ENCODE peak calls at places on chromosomes 3 and 15, in ten cellular contexts. One of them, this sample, is unnamed. For H3K4me1 and H3K36me3, the result is how much of the 10 kb centered on the place peaks cover.

GRCh38 chr3:123584284-123584987 is 417 bp downstream of the HACD2 start:
- DNase-seq in heart left ventricle: peak
- DNase-seq in uterus: peak
- DNase-seq in CD8-positive, alpha-beta T cell: no peak
- DNase-seq in IMR-90: no peak
- DNase-seq in neuronal stem cell: no peak
- DNase-seq in lung: no peak
- DNase-seq in hepatocyte: peak
- DNase-seq in heart right ventricle: peak
- DNase-seq in CD4-positive, CD25-positive, alpha-beta regulatory T cell: no peak
- DNase-seq in this sample: no peak

GRCh38 chr3:81490541-81491288 is 270.7 kb downstream of the GBE1 start:
- DNase-seq in lung: peak
- DNase-seq in CD8-positive, alpha-beta T cell: peak
- DNase-seq in heart left ventricle: peak
- DNase-seq in uterus: peak
- DNase-seq in CD4-positive, CD25-positive, alpha-beta regulatory T cell: peak
- DNase-seq in heart right ventricle: peak
- DNase-seq in hepatocyte: peak
- DNase-seq in IMR-90: peak
- DNase-seq in neuronal stem cell: peak
- DNase-seq in this sample: peak

GRCh38 chr3:73497646-73498406 is 126.9 kb downstream of the PDZRN3 start:
- DNase-seq in IMR-90: no peak
- DNase-seq in neuronal stem cell: no peak
- DNase-seq in hepatocyte: no peak
- DNase-seq in lung: no peak
- DNase-seq in heart right ventricle: no peak
- DNase-seq in heart left ventricle: no peak
- DNase-seq in CD8-positive, alpha-beta T cell: no peak
- DNase-seq in uterus: no peak
- DNase-seq in CD4-positive, CD25-positive, alpha-beta regulatory T cell: no peak
- DNase-seq in this sample: no peak

GRCh38 chr3:144865886-144866285 is 894.3 kb downstream of the DIPK2A start:
- DNase-seq in neuronal stem cell: no peak
- DNase-seq in IMR-90: no peak
- DNase-seq in uterus: no peak
- DNase-seq in CD8-positive, alpha-beta T cell: no peak
- DNase-seq in hepatocyte: no peak
- DNase-seq in heart right ventricle: no peak
- DNase-seq in lung: no peak
- DNase-seq in heart left ventricle: no peak
- DNase-seq in CD4-positive, CD25-positive, alpha-beta regulatory T cell: no peak
- DNase-seq in this sample: no peak

GRCh38 chr15:98515186-98515585 is 133.2 kb upstream of the IGF1R start:
- DNase-seq in hepatocyte: no peak
- DNase-seq in neuronal stem cell: no peak
- DNase-seq in IMR-90: no peak
- DNase-seq in CD8-positive, alpha-beta T cell: no peak
- DNase-seq in uterus: no peak
- DNase-seq in CD4-positive, CD25-positive, alpha-beta regulatory T cell: no peak
- DNase-seq in heart left ventricle: no peak
- DNase-seq in heart right ventricle: no peak
- DNase-seq in lung: peak
- DNase-seq in this sample: no peak

GRCh38 chr3:159655202-159655601 is 333.4 kb upstream of the IL12A start:
- DNase-seq in uterus: no peak
- DNase-seq in CD4-positive, CD25-positive, alpha-beta regulatory T cell: no peak
- DNase-seq in hepatocyte: no peak
- DNase-seq in heart right ventricle: no peak
- DNase-seq in heart left ventricle: no peak
- DNase-seq in neuronal stem cell: no peak
- DNase-seq in IMR-90: no peak
- DNase-seq in CD8-positive, alpha-beta T cell: no peak
- DNase-seq in lung: no peak
- DNase-seq in this sample: no peak

GRCh38 chr15:91549581-91549980 is 303.9 kb upstream of the SLCO3A1 start:
- DNase-seq in uterus: no peak
- DNase-seq in CD8-positive, alpha-beta T cell: no peak
- DNase-seq in hepatocyte: no peak
- DNase-seq in heart left ventricle: no peak
- DNase-seq in lung: no peak
- DNase-seq in heart right ventricle: no peak
- DNase-seq in CD4-positive, CD25-positive, alpha-beta regulatory T cell: no peak
- DNase-seq in neuronal stem cell: no peak
- DNase-seq in IMR-90: no peak
- DNase-seq in this sample: no peak

GRCh38 chr3:118501152-118501551 is 533.5 kb downstream of the IGSF11 start:
- DNase-seq in CD8-positive, alpha-beta T cell: no peak
- DNase-seq in uterus: no peak
- DNase-seq in heart left ventricle: peak
- DNase-seq in lung: peak
- DNase-seq in neuronal stem cell: no peak
- DNase-seq in IMR-90: no peak
- DNase-seq in heart right ventricle: peak
- DNase-seq in hepatocyte: peak
- DNase-seq in CD4-positive, CD25-positive, alpha-beta regulatory T cell: no peak
- DNase-seq in this sample: no peak

GRCh38 chr3:172312006-172312405 is 136.2 kb downstream of the GHSR start:
- DNase-seq in CD8-positive, alpha-beta T cell: no peak
- DNase-seq in heart right ventricle: no peak
- DNase-seq in lung: no peak
- DNase-seq in IMR-90: no peak
- DNase-seq in neuronal stem cell: no peak
- DNase-seq in uterus: no peak
- DNase-seq in hepatocyte: no peak
- DNase-seq in heart left ventricle: no peak
- DNase-seq in CD4-positive, CD25-positive, alpha-beta regulatory T cell: no peak
- DNase-seq in this sample: no peak
- H3K4me1 ChIP-seq in CD8-positive, alpha-beta T cell: under half
- H3K4me1 ChIP-seq in heart right ventricle: half or more
- H3K4me1 ChIP-seq in lung: under half
- H3K4me1 ChIP-seq in IMR-90: under half
- H3K4me1 ChIP-seq in neuronal stem cell: under half
- H3K4me1 ChIP-seq in uterus: under half
- H3K4me1 ChIP-seq in hepatocyte: under half
- H3K4me1 ChIP-seq in heart left ventricle: under half
- H3K4me1 ChIP-seq in CD4-positive, CD25-positive, alpha-beta regulatory T cell: under half
- H3K4me1 ChIP-seq in this sample: under half

GRCh38 chr3:11917051-11917450 is 70.4 kb upstream of the TAMM41 start:
- DNase-seq in IMR-90: no peak
- DNase-seq in CD8-positive, alpha-beta T cell: no peak
- DNase-seq in heart left ventricle: no peak
- DNase-seq in CD4-positive, CD25-positive, alpha-beta regulatory T cell: no peak
- DNase-seq in uterus: no peak
- DNase-seq in hepatocyte: no peak
- DNase-seq in neuronal stem cell: no peak
- DNase-seq in heart right ventricle: no peak
- DNase-seq in lung: no peak
- DNase-seq in this sample: no peak

GRCh38 chr3:11914651-11915050 is 68.0 kb upstream of the TAMM41 start:
- DNase-seq in IMR-90: no peak
- DNase-seq in neuronal stem cell: no peak
- DNase-seq in CD8-positive, alpha-beta T cell: no peak
- DNase-seq in heart right ventricle: no peak
- DNase-seq in uterus: no peak
- DNase-seq in CD4-positive, CD25-positive, alpha-beta regulatory T cell: no peak
- DNase-seq in hepatocyte: no peak
- DNase-seq in lung: no peak
- DNase-seq in heart left ventricle: no peak
- DNase-seq in this sample: no peak

GRCh38 chr3:11915621-11916417 is 69.1 kb upstream of the TAMM41 start:
- DNase-seq in CD4-positive, CD25-positive, alpha-beta regulatory T cell: no peak
- DNase-seq in lung: no peak
- DNase-seq in uterus: no peak
- DNase-seq in CD8-positive, alpha-beta T cell: no peak
- DNase-seq in neuronal stem cell: no peak
- DNase-seq in heart left ventricle: no peak
- DNase-seq in hepatocyte: no peak
- DNase-seq in IMR-90: no peak
- DNase-seq in heart right ventricle: no peak
- DNase-seq in this sample: no peak

GRCh38 chr3:11924518-11924917 is 77.8 kb upstream of the TAMM41 start:
- DNase-seq in CD8-positive, alpha-beta T cell: no peak
- DNase-seq in heart right ventricle: no peak
- DNase-seq in heart left ventricle: no peak
- DNase-seq in CD4-positive, CD25-positive, alpha-beta regulatory T cell: no peak
- DNase-seq in hepatocyte: no peak
- DNase-seq in uterus: no peak
- DNase-seq in neuronal stem cell: no peak
- DNase-seq in lung: no peak
- DNase-seq in IMR-90: no peak
- DNase-seq in this sample: no peak

GRCh38 chr3:11919390-11919789 is 72.7 kb upstream of the TAMM41 start:
- DNase-seq in neuronal stem cell: no peak
- DNase-seq in lung: no peak
- DNase-seq in heart left ventricle: no peak
- DNase-seq in heart right ventricle: no peak
- DNase-seq in CD4-positive, CD25-positive, alpha-beta regulatory T cell: no peak
- DNase-seq in uterus: no peak
- DNase-seq in hepatocyte: no peak
- DNase-seq in CD8-positive, alpha-beta T cell: no peak
- DNase-seq in IMR-90: no peak
- DNase-seq in this sample: no peak
- H3K36me3 ChIP-seq in neuronal stem cell: under half
- H3K36me3 ChIP-seq in lung: under half
- H3K36me3 ChIP-seq in heart left ventricle: under half
- H3K36me3 ChIP-seq in heart right ventricle: under half
- H3K36me3 ChIP-seq in CD4-positive, CD25-positive, alpha-beta regulatory T cell: under half
- H3K36me3 ChIP-seq in uterus: under half
- H3K36me3 ChIP-seq in hepatocyte: under half
- H3K36me3 ChIP-seq in CD8-positive, alpha-beta T cell: under half
- H3K36me3 ChIP-seq in IMR-90: under half
- H3K36me3 ChIP-seq in this sample: under half

DNA sequence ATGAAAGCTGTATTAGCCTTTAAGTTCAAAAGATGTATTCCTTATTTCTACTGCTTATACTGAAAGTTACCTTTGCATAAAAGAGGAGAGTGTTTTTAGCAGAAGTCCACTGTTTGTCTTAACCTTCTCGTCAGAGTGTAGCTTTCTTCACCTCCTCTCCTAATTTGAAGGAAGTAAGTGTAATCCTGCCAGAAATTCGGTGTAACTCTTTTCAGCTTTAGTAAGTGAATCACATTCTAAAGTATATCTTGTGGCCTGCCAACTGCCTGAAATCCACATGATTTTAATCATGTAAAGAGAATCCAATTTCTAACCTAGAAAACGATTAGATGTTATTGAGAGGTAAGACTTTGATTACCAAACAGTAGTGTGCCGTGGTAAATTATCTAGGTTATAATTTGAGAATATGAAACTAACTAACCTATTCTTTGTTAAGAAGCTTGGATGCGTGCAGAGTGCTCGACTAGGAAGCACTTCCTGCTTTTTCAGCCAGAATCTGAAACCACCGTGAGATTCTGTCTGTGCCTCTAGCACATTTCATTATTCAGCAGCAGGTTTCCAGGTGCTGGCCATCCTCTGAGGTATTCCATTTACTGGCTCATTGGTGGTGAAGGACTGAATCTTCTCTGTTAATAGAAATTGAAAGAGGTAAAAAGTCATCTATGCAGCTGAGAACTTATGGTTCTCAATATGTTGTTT is 7.5 kb downstream of the GYG1 start:
- DNase-seq in CD4-positive, CD25-positive, alpha-beta regulatory T cell: no peak
- DNase-seq in hepatocyte: no peak
- DNase-seq in CD8-positive, alpha-beta T cell: no peak
- DNase-seq in uterus: no peak
- DNase-seq in IMR-90: peak
- DNase-seq in lung: no peak
- DNase-seq in heart left ventricle: no peak
- DNase-seq in heart right ventricle: no peak
- DNase-seq in neuronal stem cell: no peak
- DNase-seq in this sample: peak
- H3K4me1 ChIP-seq in CD4-positive, CD25-positive, alpha-beta regulatory T cell: under half
- H3K4me1 ChIP-seq in hepatocyte: under half
- H3K4me1 ChIP-seq in CD8-positive, alpha-beta T cell: under half
- H3K4me1 ChIP-seq in uterus: under half
- H3K4me1 ChIP-seq in IMR-90: under half
- H3K4me1 ChIP-seq in lung: under half
- H3K4me1 ChIP-seq in heart left ventricle: under half
- H3K4me1 ChIP-seq in heart right ventricle: half or more
- H3K4me1 ChIP-seq in neuronal stem cell: under half
- H3K4me1 ChIP-seq in this sample: under half

DNA sequence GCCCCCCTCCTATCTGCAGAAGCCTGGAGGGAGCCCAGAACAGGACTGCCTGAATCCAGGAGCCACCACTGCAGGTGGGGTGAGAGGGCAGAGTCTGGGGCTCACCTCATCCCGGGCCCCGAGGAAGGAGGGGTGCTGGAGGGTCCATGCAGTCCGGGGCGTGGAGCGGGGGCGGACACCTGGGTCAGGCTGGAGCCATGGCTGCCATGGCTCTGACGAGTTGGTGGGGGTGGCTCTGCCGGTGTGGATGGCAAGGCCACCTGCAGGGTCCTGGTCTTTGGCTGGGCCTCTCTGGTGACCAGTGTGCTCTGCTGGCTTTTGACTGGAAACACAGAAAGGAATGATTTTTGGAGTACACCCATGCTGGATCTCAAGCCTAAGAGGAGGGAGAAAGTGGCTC is 47.4 kb downstream of the DZIP1L start:
- DNase-seq in IMR-90: no peak
- DNase-seq in CD8-positive, alpha-beta T cell: no peak
- DNase-seq in heart right ventricle: no peak
- DNase-seq in lung: no peak
- DNase-seq in heart left ventricle: no peak
- DNase-seq in uterus: no peak
- DNase-seq in neuronal stem cell: no peak
- DNase-seq in CD4-positive, CD25-positive, alpha-beta regulatory T cell: no peak
- DNase-seq in hepatocyte: no peak
- DNase-seq in this sample: no peak
- H3K36me3 ChIP-seq in IMR-90: under half
- H3K36me3 ChIP-seq in CD8-positive, alpha-beta T cell: under half
- H3K36me3 ChIP-seq in heart right ventricle: half or more
- H3K36me3 ChIP-seq in lung: under half
- H3K36me3 ChIP-seq in heart left ventricle: under half
- H3K36me3 ChIP-seq in uterus: under half
- H3K36me3 ChIP-seq in neuronal stem cell: half or more
- H3K36me3 ChIP-seq in CD4-positive, CD25-positive, alpha-beta regulatory T cell: under half
- H3K36me3 ChIP-seq in hepatocyte: under half
- H3K36me3 ChIP-seq in this sample: under half

GRCh38 chr3:172073262-172073915 is 34.0 kb downstream of the FNDC3B start:
- DNase-seq in uterus: no peak
- DNase-seq in lung: no peak
- DNase-seq in heart right ventricle: no peak
- DNase-seq in hepatocyte: no peak
- DNase-seq in IMR-90: no peak
- DNase-seq in CD4-positive, CD25-positive, alpha-beta regulatory T cell: no peak
- DNase-seq in neuronal stem cell: no peak
- DNase-seq in CD8-positive, alpha-beta T cell: no peak
- DNase-seq in heart left ventricle: no peak
- DNase-seq in this sample: no peak
- H3K4me1 ChIP-seq in uterus: under half
- H3K4me1 ChIP-seq in lung: under half
- H3K4me1 ChIP-seq in heart right ventricle: half or more
- H3K4me1 ChIP-seq in hepatocyte: under half
- H3K4me1 ChIP-seq in IMR-90: under half
- H3K4me1 ChIP-seq in CD4-positive, CD25-positive, alpha-beta regulatory T cell: under half
- H3K4me1 ChIP-seq in neuronal stem cell: under half
- H3K4me1 ChIP-seq in CD8-positive, alpha-beta T cell: under half
- H3K4me1 ChIP-seq in heart left ventricle: under half
- H3K4me1 ChIP-seq in this sample: under half

GRCh38 chr3:133455960-133456359 is 56.1 kb downstream of the BFSP2 start:
- DNase-seq in hepatocyte: no peak
- DNase-seq in CD4-positive, CD25-positive, alpha-beta regulatory T cell: no peak
- DNase-seq in CD8-positive, alpha-beta T cell: no peak
- DNase-seq in heart right ventricle: no peak
- DNase-seq in uterus: no peak
- DNase-seq in IMR-90: no peak
- DNase-seq in heart left ventricle: no peak
- DNase-seq in lung: no peak
- DNase-seq in neuronal stem cell: no peak
- DNase-seq in this sample: no peak
- H3K36me3 ChIP-seq in hepatocyte: under half
- H3K36me3 ChIP-seq in CD4-positive, CD25-positive, alpha-beta regulatory T cell: under half
- H3K36me3 ChIP-seq in CD8-positive, alpha-beta T cell: under half
- H3K36me3 ChIP-seq in heart right ventricle: under half
- H3K36me3 ChIP-seq in uterus: under half
- H3K36me3 ChIP-seq in IMR-90: under half
- H3K36me3 ChIP-seq in heart left ventricle: under half
- H3K36me3 ChIP-seq in lung: under half
- H3K36me3 ChIP-seq in neuronal stem cell: under half
- H3K36me3 ChIP-seq in this sample: under half